ENCODE peak calls at places on chromosomes 12 and 14, in ten cellular contexts. One of them, this sample, is unnamed.

GRCh38 chr14:88630565-88630964 is 67.7 kb downstream of the ZC3H14 start:
- DNase-seq in GM23338: no peak
- DNase-seq in prostate gland: no peak
- DNase-seq in astrocyte: peak; percentile 90
- DNase-seq in mucosa of descending colon: no peak
- DNase-seq in fibroblast of lung: peak; percentile 91
- DNase-seq in fibroblast of the aortic adventitia: peak; percentile 55
- DNase-seq in lower lobe of right lung: no peak
- DNase-seq in cardiac muscle cell: peak; percentile 90
- DNase-seq in colonic mucosa: no peak
- DNase-seq in this sample: peak; percentile 29

GRCh38 chr12:110281549-110282342 is 699 bp downstream of the ATP2A2 start:
- DNase-seq in GM23338: peak; percentile 70
- DNase-seq in prostate gland: peak; percentile 19
- DNase-seq in astrocyte: no peak
- DNase-seq in mucosa of descending colon: peak; percentile 73
- DNase-seq in fibroblast of lung: peak; percentile 59
- DNase-seq in fibroblast of the aortic adventitia: peak; percentile 56
- DNase-seq in lower lobe of right lung: peak; percentile 75
- DNase-seq in cardiac muscle cell: peak; percentile 56
- DNase-seq in colonic mucosa: peak; percentile 37
- DNase-seq in this sample: peak; percentile 50

GRCh38 chr14:45246633-45247173 is 6.3 kb downstream of the MIS18BP1 start:
- DNase-seq in GM23338: no peak
- DNase-seq in prostate gland: no peak
- DNase-seq in astrocyte: peak; percentile 7
- DNase-seq in mucosa of descending colon: no peak
- DNase-seq in fibroblast of lung: peak; percentile 32
- DNase-seq in fibroblast of the aortic adventitia: no peak
- DNase-seq in lower lobe of right lung: no peak
- DNase-seq in cardiac muscle cell: no peak
- DNase-seq in colonic mucosa: no peak
- DNase-seq in this sample: no peak

GRCh38 chr12:79933580-79934264 is 1.2 kb downstream of the PPP1R12A start:
- DNase-seq in GM23338: no peak
- DNase-seq in prostate gland: no peak
- DNase-seq in astrocyte: no peak
- DNase-seq in mucosa of descending colon: no peak
- DNase-seq in fibroblast of lung: peak; percentile 12
- DNase-seq in fibroblast of the aortic adventitia: peak; percentile 30
- DNase-seq in lower lobe of right lung: no peak
- DNase-seq in cardiac muscle cell: peak; percentile 14
- DNase-seq in colonic mucosa: peak; percentile 32
- DNase-seq in this sample: peak; percentile 20

GRCh38 chr14:92310776-92311375 is 12.1 kb upstream of the SLC24A4 start:
- DNase-seq in GM23338: no peak
- DNase-seq in prostate gland: no peak
- DNase-seq in astrocyte: no peak
- DNase-seq in mucosa of descending colon: no peak
- DNase-seq in fibroblast of lung: no peak
- DNase-seq in fibroblast of the aortic adventitia: no peak
- DNase-seq in lower lobe of right lung: no peak
- DNase-seq in cardiac muscle cell: peak; percentile 4
- DNase-seq in colonic mucosa: no peak
- DNase-seq in this sample: no peak

GRCh38 chr12:53300187-53300586 is 692 bp downstream of the MYG1 start:
- DNase-seq in GM23338: peak; percentile 32
- DNase-seq in prostate gland: no peak
- DNase-seq in astrocyte: peak; percentile 52
- DNase-seq in mucosa of descending colon: no peak
- DNase-seq in fibroblast of lung: peak; percentile 63
- DNase-seq in fibroblast of the aortic adventitia: peak; percentile 47
- DNase-seq in lower lobe of right lung: no peak
- DNase-seq in cardiac muscle cell: peak; percentile 57
- DNase-seq in colonic mucosa: no peak
- DNase-seq in this sample: peak; percentile 20

GRCh38 chr12:108332791-108333382 is 6.2 kb downstream of the CMKLR1 start:
- DNase-seq in GM23338: no peak
- DNase-seq in prostate gland: no peak
- DNase-seq in astrocyte: no peak
- DNase-seq in mucosa of descending colon: no peak
- DNase-seq in fibroblast of lung: no peak
- DNase-seq in fibroblast of the aortic adventitia: no peak
- DNase-seq in lower lobe of right lung: peak; percentile 82
- DNase-seq in cardiac muscle cell: peak; percentile 16
- DNase-seq in colonic mucosa: peak; percentile 25
- DNase-seq in this sample: no peak

GRCh38 chr14:73237219-73237785 is at the start of gene PAPLN:
- DNase-seq in GM23338: peak; percentile 65
- DNase-seq in prostate gland: no peak
- DNase-seq in astrocyte: no peak
- DNase-seq in mucosa of descending colon: peak; percentile 73
- DNase-seq in fibroblast of lung: peak; percentile 12
- DNase-seq in fibroblast of the aortic adventitia: no peak
- DNase-seq in lower lobe of right lung: no peak
- DNase-seq in cardiac muscle cell: peak; percentile 53
- DNase-seq in colonic mucosa: peak; percentile 65
- DNase-seq in this sample: no peak

GRCh38 chr12:131494741-131495524 is 216.0 kb upstream of the SFSWAP start:
- DNase-seq in GM23338: no peak
- DNase-seq in prostate gland: no peak
- DNase-seq in astrocyte: no peak
- DNase-seq in mucosa of descending colon: no peak
- DNase-seq in fibroblast of lung: no peak
- DNase-seq in fibroblast of the aortic adventitia: no peak
- DNase-seq in lower lobe of right lung: no peak
- DNase-seq in cardiac muscle cell: no peak
- DNase-seq in colonic mucosa: no peak
- DNase-seq in this sample: no peak

GRCh38 chr12:49903700-49904423 is at the start of gene FAIM2:
- DNase-seq in GM23338: peak; percentile 64
- DNase-seq in prostate gland: no peak
- DNase-seq in astrocyte: peak; percentile 39
- DNase-seq in mucosa of descending colon: peak; percentile 46
- DNase-seq in fibroblast of lung: peak; percentile 56
- DNase-seq in fibroblast of the aortic adventitia: peak; percentile 83
- DNase-seq in lower lobe of right lung: peak; percentile 60
- DNase-seq in cardiac muscle cell: peak; percentile 92
- DNase-seq in colonic mucosa: no peak
- DNase-seq in this sample: no peak

DNA sequence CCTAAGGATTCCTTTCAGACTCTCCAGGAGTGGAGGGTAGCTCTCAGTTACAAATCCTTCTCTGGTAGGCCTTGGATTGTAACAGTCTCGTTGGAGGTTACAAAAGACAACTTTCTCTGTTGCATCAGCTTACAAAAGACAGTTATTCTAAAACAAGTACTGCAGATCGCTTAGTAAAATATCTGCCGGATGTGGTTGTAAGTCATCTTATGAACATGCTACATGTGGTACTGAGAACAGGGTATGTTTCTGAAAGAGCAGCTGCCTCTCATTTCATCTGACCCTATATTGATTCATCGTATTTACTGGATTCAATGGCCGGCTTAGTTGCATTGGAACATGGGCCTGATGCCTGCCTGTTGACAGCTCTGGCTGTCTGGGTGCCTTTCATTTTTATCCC is 157.4 kb downstream of the PTCSC3 start:
- DNase-seq in GM23338: no peak
- DNase-seq in prostate gland: no peak
- DNase-seq in astrocyte: peak; percentile 42
- DNase-seq in mucosa of descending colon: no peak
- DNase-seq in fibroblast of lung: peak; percentile 54
- DNase-seq in fibroblast of the aortic adventitia: no peak
- DNase-seq in lower lobe of right lung: no peak
- DNase-seq in cardiac muscle cell: no peak
- DNase-seq in colonic mucosa: no peak
- DNase-seq in this sample: no peak
- H3K4me3 ChIP-seq in GM23338: no peak overlapping the region
- H3K4me3 ChIP-seq in prostate gland: no peak overlapping the region
- H3K4me3 ChIP-seq in astrocyte: no peak overlapping the region
- H3K4me3 ChIP-seq in mucosa of descending colon: no peak overlapping the region
- H3K4me3 ChIP-seq in fibroblast of lung: no peak overlapping the region
- H3K4me3 ChIP-seq in fibroblast of the aortic adventitia: no peak overlapping the region
- H3K4me3 ChIP-seq in lower lobe of right lung: no peak overlapping the region
- H3K4me3 ChIP-seq in cardiac muscle cell: no peak overlapping the region
- H3K4me3 ChIP-seq in colonic mucosa: no peak overlapping the region
- H3K4me3 ChIP-seq in this sample: no peak overlapping the region

DNA sequence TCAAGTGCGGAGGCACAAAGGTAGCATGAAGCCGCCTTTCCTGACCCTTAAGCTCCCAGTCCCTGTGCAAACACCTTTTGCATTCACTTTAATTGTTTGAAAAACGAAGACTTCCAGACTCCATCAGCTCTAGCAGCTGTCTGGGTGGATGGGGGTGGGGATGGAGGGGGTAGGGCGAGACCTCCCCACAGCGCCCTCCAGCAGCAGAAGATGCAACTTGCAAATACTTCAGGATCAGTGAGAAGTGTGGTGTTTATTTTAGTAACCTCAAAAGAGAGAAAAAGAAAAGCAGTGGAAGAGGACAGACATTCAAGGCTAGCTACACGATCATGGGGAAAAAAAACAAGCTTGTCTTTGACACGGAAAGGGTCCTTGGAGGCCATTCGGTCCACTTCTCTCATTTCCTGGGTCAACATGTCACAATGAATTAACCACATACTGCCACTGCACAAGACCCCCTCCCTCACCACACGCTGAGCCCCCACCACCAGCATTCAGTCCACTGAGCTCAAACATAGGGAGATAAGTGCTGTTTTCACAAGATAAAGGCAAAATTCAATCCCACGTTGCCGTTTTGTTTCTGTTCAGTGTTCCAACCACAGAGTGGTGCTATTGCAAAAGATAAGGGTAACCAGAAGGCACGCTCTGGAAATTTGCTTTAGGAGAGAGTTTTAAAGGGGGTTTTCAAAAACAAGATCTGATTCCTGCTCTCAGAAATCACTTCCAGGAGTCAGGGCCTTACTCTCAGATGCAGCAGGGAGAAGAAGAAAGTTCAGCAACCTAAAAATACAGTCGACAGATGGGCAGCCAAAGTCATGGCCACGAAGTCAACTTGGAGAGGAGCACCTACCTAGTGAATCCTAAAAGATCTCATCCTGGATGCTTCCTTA is 3.3 kb upstream of the NTF3 start:
- DNase-seq in GM23338: peak; percentile 65
- DNase-seq in prostate gland: no peak
- DNase-seq in astrocyte: no peak
- DNase-seq in mucosa of descending colon: no peak
- DNase-seq in fibroblast of lung: peak; percentile 23
- DNase-seq in fibroblast of the aortic adventitia: peak; percentile 44
- DNase-seq in lower lobe of right lung: no peak
- DNase-seq in cardiac muscle cell: peak; percentile 61
- DNase-seq in colonic mucosa: no peak
- DNase-seq in this sample: no peak
- TF ChIP-seq CTCF in GM23338: peak; percentile 78
- TF ChIP-seq CTCF in prostate gland: peak; percentile 58
- TF ChIP-seq CTCF in astrocyte: peak; percentile 49
- TF ChIP-seq CTCF in mucosa of descending colon: no peak
- TF ChIP-seq CTCF in fibroblast of lung: peak; percentile 54
- TF ChIP-seq CTCF in fibroblast of the aortic adventitia: peak; percentile 42
- TF ChIP-seq CTCF in lower lobe of right lung: peak; percentile 45
- TF ChIP-seq CTCF in cardiac muscle cell: peak; percentile 51
- TF ChIP-seq CTCF in colonic mucosa: peak; percentile 19
- TF ChIP-seq CTCF in this sample: peak; percentile 30

GRCh38 chr14:93937519-93937918 is 10.4 kb downstream of the FAM181A start:
- DNase-seq in GM23338: no peak
- DNase-seq in prostate gland: peak; percentile 46
- DNase-seq in astrocyte: no peak
- DNase-seq in mucosa of descending colon: no peak
- DNase-seq in fibroblast of lung: no peak
- DNase-seq in fibroblast of the aortic adventitia: no peak
- DNase-seq in lower lobe of right lung: peak; percentile 47
- DNase-seq in cardiac muscle cell: no peak
- DNase-seq in colonic mucosa: no peak
- DNase-seq in this sample: peak; percentile 100

GRCh38 chr14:93941293-93941910 is 14.3 kb downstream of the FAM181A start:
- DNase-seq in GM23338: no peak
- DNase-seq in prostate gland: no peak
- DNase-seq in astrocyte: peak; percentile 88
- DNase-seq in mucosa of descending colon: no peak
- DNase-seq in fibroblast of lung: peak; percentile 91
- DNase-seq in fibroblast of the aortic adventitia: peak; percentile 13
- DNase-seq in lower lobe of right lung: no peak
- DNase-seq in cardiac muscle cell: peak; percentile 63
- DNase-seq in colonic mucosa: no peak
- DNase-seq in this sample: peak; percentile 88

GRCh38 chr14:93940437-93940836 is 13.3 kb downstream of the FAM181A start:
- DNase-seq in GM23338: no peak
- DNase-seq in prostate gland: no peak
- DNase-seq in astrocyte: no peak
- DNase-seq in mucosa of descending colon: no peak
- DNase-seq in fibroblast of lung: no peak
- DNase-seq in fibroblast of the aortic adventitia: no peak
- DNase-seq in lower lobe of right lung: no peak
- DNase-seq in cardiac muscle cell: no peak
- DNase-seq in colonic mucosa: no peak
- DNase-seq in this sample: no peak

GRCh38 chr14:93938766-93939303 is 11.7 kb downstream of the FAM181A start:
- DNase-seq in GM23338: peak; percentile 47
- DNase-seq in prostate gland: no peak
- DNase-seq in astrocyte: no peak
- DNase-seq in mucosa of descending colon: no peak
- DNase-seq in fibroblast of lung: no peak
- DNase-seq in fibroblast of the aortic adventitia: no peak
- DNase-seq in lower lobe of right lung: no peak
- DNase-seq in cardiac muscle cell: no peak
- DNase-seq in colonic mucosa: no peak
- DNase-seq in this sample: no peak

GRCh38 chr14:93939304-93940229 is 12.4 kb downstream of the FAM181A start:
- DNase-seq in GM23338: peak; percentile 89
- DNase-seq in prostate gland: peak; percentile 39
- DNase-seq in astrocyte: peak; percentile 20
- DNase-seq in mucosa of descending colon: peak; percentile 89
- DNase-seq in fibroblast of lung: peak; percentile 47
- DNase-seq in fibroblast of the aortic adventitia: peak; percentile 66
- DNase-seq in lower lobe of right lung: peak; percentile 88
- DNase-seq in cardiac muscle cell: peak; percentile 76
- DNase-seq in colonic mucosa: peak; percentile 85
- DNase-seq in this sample: peak; percentile 73
- H3K4me3 ChIP-seq in GM23338: peak overlapping the region; percentile 55
- H3K4me3 ChIP-seq in prostate gland: no peak overlapping the region
- H3K4me3 ChIP-seq in astrocyte: no peak overlapping the region
- H3K4me3 ChIP-seq in mucosa of descending colon: no peak overlapping the region
- H3K4me3 ChIP-seq in fibroblast of lung: no peak overlapping the region
- H3K4me3 ChIP-seq in fibroblast of the aortic adventitia: peak overlapping the region; percentile 28
- H3K4me3 ChIP-seq in lower lobe of right lung: peak overlapping the region; percentile 47
- H3K4me3 ChIP-seq in cardiac muscle cell: no peak overlapping the region
- H3K4me3 ChIP-seq in colonic mucosa: peak overlapping the region; percentile 26
- H3K4me3 ChIP-seq in this sample: no peak overlapping the region

DNA sequence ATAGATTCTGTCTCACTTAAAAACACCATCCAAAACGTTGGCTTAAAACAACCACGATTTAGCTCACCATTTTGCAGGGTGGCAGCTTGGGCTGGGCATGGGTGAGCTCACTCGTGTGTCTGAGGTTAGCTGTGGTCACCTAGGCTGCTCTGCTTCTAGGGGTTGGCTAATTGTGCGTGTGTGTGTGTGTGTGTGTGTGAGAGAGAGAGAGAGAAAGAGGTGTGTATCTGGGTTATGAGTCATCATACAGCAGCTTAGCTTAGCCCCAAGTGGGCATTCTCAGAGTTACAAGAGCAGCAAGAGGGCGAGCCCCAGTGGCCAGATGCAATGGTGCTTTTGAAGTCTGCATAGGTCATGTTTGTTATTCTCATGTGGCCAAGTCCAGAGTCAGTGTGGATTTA is 6.0 kb downstream of the FBXW8 start:
- DNase-seq in GM23338: peak; percentile 26
- DNase-seq in prostate gland: no peak
- DNase-seq in astrocyte: peak; percentile 87
- DNase-seq in mucosa of descending colon: no peak
- DNase-seq in fibroblast of lung: peak; percentile 91
- DNase-seq in fibroblast of the aortic adventitia: peak; percentile 66
- DNase-seq in lower lobe of right lung: peak; percentile 65
- DNase-seq in cardiac muscle cell: peak; percentile 71
- DNase-seq in colonic mucosa: peak; percentile 32
- DNase-seq in this sample: peak; percentile 83
- TF ChIP-seq CTCF in GM23338: no peak
- TF ChIP-seq CTCF in prostate gland: no peak
- TF ChIP-seq CTCF in astrocyte: peak; percentile 8
- TF ChIP-seq CTCF in mucosa of descending colon: no peak
- TF ChIP-seq CTCF in fibroblast of lung: peak; percentile 52
- TF ChIP-seq CTCF in fibroblast of the aortic adventitia: peak; percentile 45
- TF ChIP-seq CTCF in lower lobe of right lung: no peak
- TF ChIP-seq CTCF in cardiac muscle cell: peak; percentile 23
- TF ChIP-seq CTCF in colonic mucosa: no peak
- TF ChIP-seq CTCF in this sample: peak; percentile 31